ENCODE peak calls at places on chromosome 22, in nine cellular contexts. N is effector memory CD8-positive, alpha-beta T cell; S is pancreas; A is naive thymus-derived CD4-positive, alpha-beta T cell; I is GM23248; P is NCI-H446; Q is anterior cingulate cortex; K is cerebellar cortex; Y is mammary epithelial cell. X is an unnamed sample.

GRCh38 chr22:23216331-23217170 is 36.2 kb downstream of the BCR start:
- DNase-seq in N (peak; percentile 35), S (peak; percentile 33), A (peak; percentile 53), I (no peak), P (no peak), Q (no peak), K (no peak), Y (no peak), X (peak; percentile 17)

GRCh38 chr22:22030493-22031182 is 48.1 kb upstream of the TOP3B start:
- DNase-seq in N (no peak), S (no peak), A (no peak), I (no peak), P (no peak), Q (no peak), K (peak; percentile 5), Y (no peak), X (no peak)

GRCh38 chr22:29309332-29310064 is 3.0 kb downstream of the GAS2L1 start:
- DNase-seq in N (no peak), S (peak; percentile 67), A (no peak), I (peak; percentile 24), P (no peak), Q (no peak), K (no peak), Y (no peak), X (no peak)

GRCh38 chr22:28299760-28300159 is 379.9 kb downstream of the TTC28 start:
- DNase-seq in N (no peak), S (no peak), A (no peak), I (peak; percentile 46), P (no peak), Q (no peak), K (no peak), Y (no peak), X (no peak)

GRCh38 chr22:47000256-47000655 is 237.8 kb downstream of the TBC1D22A start:
- DNase-seq in N (no peak), S (no peak), A (no peak), I (no peak), P (no peak), Q (no peak), K (no peak), Y (no peak), X (no peak)

GRCh38 chr22:20567993-20568417 is 60.6 kb downstream of the MED15 start:
- DNase-seq in N (no peak), S (no peak), A (no peak), I (peak; percentile 84), P (no peak), Q (no peak), K (peak; percentile 41), Y (no peak), X (no peak)

GRCh38 chr22:35997438-35997837 is 31.2 kb downstream of the RBFOX2 start:
- DNase-seq in N (no peak), S (no peak), A (no peak), I (no peak), P (no peak), Q (no peak), K (no peak), Y (no peak), X (no peak)

GRCh38 chr22:43923191-43923590 is 414 bp upstream of the PNPLA3 start:
- DNase-seq in N (no peak), S (no peak), A (no peak), I (peak; percentile 47), P (no peak), Q (no peak), K (peak; percentile 7), Y (no peak), X (no peak)